ENCODE peak calls at places on chromosomes 6 and 20, in five cellular contexts. One of them, this sample, is unnamed.

GRCh38 chr20:43909211-43909610 is 5.4 kb upstream of the TOX2 start:
- DNase-seq in astrocyte of the cerebellum: no peak
- DNase-seq in brain microvascular endothelial cell: no peak
- DNase-seq in cardiac fibroblast: no peak
- DNase-seq in right lobe of liver: no peak
- DNase-seq in this sample: no peak

GRCh38 chr6:166237611-166238010 is 70.0 kb upstream of the TBXT start:
- DNase-seq in astrocyte of the cerebellum: no peak
- DNase-seq in brain microvascular endothelial cell: no peak
- DNase-seq in cardiac fibroblast: no peak
- DNase-seq in right lobe of liver: no peak
- DNase-seq in this sample: no peak

GRCh38 chr6:43373252-43373875 is 3.9 kb upstream of the ZNF318 start:
- DNase-seq in astrocyte of the cerebellum: no peak
- DNase-seq in brain microvascular endothelial cell: no peak
- DNase-seq in cardiac fibroblast: no peak
- DNase-seq in right lobe of liver: no peak
- DNase-seq in this sample: no peak

GRCh38 chr6:132818404-132819359 is 4.3 kb downstream of the RPS12 start:
- DNase-seq in astrocyte of the cerebellum: no peak
- DNase-seq in brain microvascular endothelial cell: no peak
- DNase-seq in cardiac fibroblast: peak; percentile 46
- DNase-seq in right lobe of liver: no peak
- DNase-seq in this sample: no peak

GRCh38 chr20:23092409-23092756 is 6.3 kb upstream of the CD93 start:
- DNase-seq in astrocyte of the cerebellum: no peak
- DNase-seq in brain microvascular endothelial cell: peak; percentile 59
- DNase-seq in cardiac fibroblast: peak; percentile 21
- DNase-seq in right lobe of liver: no peak
- DNase-seq in this sample: no peak

GRCh38 chr20:3471397-3472021 is 691 bp downstream of the ATRN start:
- DNase-seq in astrocyte of the cerebellum: no peak
- DNase-seq in brain microvascular endothelial cell: no peak
- DNase-seq in cardiac fibroblast: no peak
- DNase-seq in right lobe of liver: no peak
- DNase-seq in this sample: no peak

GRCh38 chr20:35387334-35387733 is 24.4 kb downstream of the UQCC1 start:
- DNase-seq in astrocyte of the cerebellum: peak; percentile 51
- DNase-seq in brain microvascular endothelial cell: no peak
- DNase-seq in cardiac fibroblast: peak; percentile 79
- DNase-seq in right lobe of liver: no peak
- DNase-seq in this sample: no peak

GRCh38 chr6:8131265-8131897 is 29.0 kb upstream of the EEF1E1 start:
- DNase-seq in astrocyte of the cerebellum: peak; percentile 55
- DNase-seq in brain microvascular endothelial cell: peak; percentile 66
- DNase-seq in cardiac fibroblast: peak; percentile 79
- DNase-seq in right lobe of liver: no peak
- DNase-seq in this sample: no peak

GRCh38 chr6:30556714-30556963 is 350 bp upstream of the GNL1 start:
- DNase-seq in astrocyte of the cerebellum: no peak
- DNase-seq in brain microvascular endothelial cell: no peak
- DNase-seq in cardiac fibroblast: no peak
- DNase-seq in right lobe of liver: peak; percentile 94
- DNase-seq in this sample: peak; percentile 90

GRCh38 chr6:160042014-160042773 is 73.3 kb downstream of the IGF2R start:
- DNase-seq in astrocyte of the cerebellum: peak; percentile 58
- DNase-seq in brain microvascular endothelial cell: peak; percentile 29
- DNase-seq in cardiac fibroblast: peak; percentile 78
- DNase-seq in right lobe of liver: peak; percentile 41
- DNase-seq in this sample: no peak

GRCh38 chr6:141669141-141669540 is 463.6 kb upstream of the GJE1 start:
- DNase-seq in astrocyte of the cerebellum: no peak
- DNase-seq in brain microvascular endothelial cell: no peak
- DNase-seq in cardiac fibroblast: no peak
- DNase-seq in right lobe of liver: no peak
- DNase-seq in this sample: no peak

GRCh38 chr6:25874118-25874517 is at the start of gene SLC17A3:
- DNase-seq in astrocyte of the cerebellum: no peak
- DNase-seq in brain microvascular endothelial cell: no peak
- DNase-seq in cardiac fibroblast: no peak
- DNase-seq in right lobe of liver: no peak
- DNase-seq in this sample: no peak

GRCh38 chr6:34161857-34162515 is 16.1 kb upstream of the GRM4 start:
- DNase-seq in astrocyte of the cerebellum: no peak
- DNase-seq in brain microvascular endothelial cell: no peak
- DNase-seq in cardiac fibroblast: no peak
- DNase-seq in right lobe of liver: no peak
- DNase-seq in this sample: peak; percentile 11

GRCh38 chr20:2301164-2301622 is 5.4 kb downstream of the TGM3 start:
- DNase-seq in astrocyte of the cerebellum: no peak
- DNase-seq in brain microvascular endothelial cell: no peak
- DNase-seq in cardiac fibroblast: peak; percentile 8
- DNase-seq in right lobe of liver: peak; percentile 71
- DNase-seq in this sample: no peak

GRCh38 chr20:14522595-14522994 is 185.2 kb upstream of the FLRT3 start:
- DNase-seq in astrocyte of the cerebellum: no peak
- DNase-seq in brain microvascular endothelial cell: no peak
- DNase-seq in cardiac fibroblast: no peak
- DNase-seq in right lobe of liver: no peak
- DNase-seq in this sample: no peak

GRCh38 chr6:48177786-48178185 is 66.8 kb upstream of the PTCHD4 start:
- DNase-seq in astrocyte of the cerebellum: no peak
- DNase-seq in brain microvascular endothelial cell: no peak
- DNase-seq in cardiac fibroblast: no peak
- DNase-seq in right lobe of liver: no peak
- DNase-seq in this sample: no peak

GRCh38 chr20:62691485-62691884 is 17.2 kb upstream of the NTSR1 start:
- DNase-seq in astrocyte of the cerebellum: no peak
- DNase-seq in brain microvascular endothelial cell: no peak
- DNase-seq in cardiac fibroblast: no peak
- DNase-seq in right lobe of liver: no peak
- DNase-seq in this sample: no peak

GRCh38 chr6:10384719-10385511 is 30.0 kb downstream of the TFAP2A start:
- DNase-seq in astrocyte of the cerebellum: no peak
- DNase-seq in brain microvascular endothelial cell: no peak
- DNase-seq in cardiac fibroblast: no peak
- DNase-seq in right lobe of liver: no peak
- DNase-seq in this sample: no peak

GRCh38 chr20:39048000-39048696 is 86.0 kb downstream of the DHX35 start:
- DNase-seq in astrocyte of the cerebellum: peak; percentile 49
- DNase-seq in brain microvascular endothelial cell: peak; percentile 67
- DNase-seq in cardiac fibroblast: peak; percentile 77
- DNase-seq in right lobe of liver: peak; percentile 81
- DNase-seq in this sample: peak; percentile 79

GRCh38 chr6:31640612-31641011 is 11.8 kb downstream of the BAG6 start:
- DNase-seq in astrocyte of the cerebellum: no peak
- DNase-seq in brain microvascular endothelial cell: no peak
- DNase-seq in cardiac fibroblast: no peak
- DNase-seq in right lobe of liver: no peak
- DNase-seq in this sample: no peak

GRCh38 chr6:145015739-145016558 is 719.4 kb downstream of the EPM2A start:
- DNase-seq in astrocyte of the cerebellum: peak; percentile 74
- DNase-seq in brain microvascular endothelial cell: peak; percentile 86
- DNase-seq in cardiac fibroblast: peak; percentile 95
- DNase-seq in right lobe of liver: no peak
- DNase-seq in this sample: peak; percentile 52

GRCh38 chr6:101711518-101711917 is 318.0 kb downstream of the GRIK2 start:
- DNase-seq in astrocyte of the cerebellum: no peak
- DNase-seq in brain microvascular endothelial cell: no peak
- DNase-seq in cardiac fibroblast: no peak
- DNase-seq in right lobe of liver: no peak
- DNase-seq in this sample: no peak

GRCh38 chr20:64161595-64162238 is 2.5 kb upstream of the MYT1 start:
- DNase-seq in astrocyte of the cerebellum: peak; percentile 9
- DNase-seq in brain microvascular endothelial cell: peak; percentile 12
- DNase-seq in cardiac fibroblast: peak; percentile 36
- DNase-seq in right lobe of liver: no peak
- DNase-seq in this sample: peak; percentile 65

GRCh38 chr6:52929321-52930164 is 20.0 kb upstream of the GSTA3 start:
- DNase-seq in astrocyte of the cerebellum: peak; percentile 24
- DNase-seq in brain microvascular endothelial cell: peak; percentile 79
- DNase-seq in cardiac fibroblast: peak; percentile 79
- DNase-seq in right lobe of liver: peak; percentile 56
- DNase-seq in this sample: no peak

GRCh38 chr6:119132211-119133004 is 53.9 kb upstream of the FAM184A start:
- DNase-seq in astrocyte of the cerebellum: no peak
- DNase-seq in brain microvascular endothelial cell: no peak
- DNase-seq in cardiac fibroblast: no peak
- DNase-seq in right lobe of liver: no peak
- DNase-seq in this sample: no peak

GRCh38 chr6:160431231-160431630 is 83.1 kb downstream of the SLC22A3 start:
- DNase-seq in astrocyte of the cerebellum: peak; percentile 97
- DNase-seq in brain microvascular endothelial cell: peak; percentile 87
- DNase-seq in cardiac fibroblast: peak; percentile 99
- DNase-seq in right lobe of liver: no peak
- DNase-seq in this sample: peak; percentile 60

DNA sequence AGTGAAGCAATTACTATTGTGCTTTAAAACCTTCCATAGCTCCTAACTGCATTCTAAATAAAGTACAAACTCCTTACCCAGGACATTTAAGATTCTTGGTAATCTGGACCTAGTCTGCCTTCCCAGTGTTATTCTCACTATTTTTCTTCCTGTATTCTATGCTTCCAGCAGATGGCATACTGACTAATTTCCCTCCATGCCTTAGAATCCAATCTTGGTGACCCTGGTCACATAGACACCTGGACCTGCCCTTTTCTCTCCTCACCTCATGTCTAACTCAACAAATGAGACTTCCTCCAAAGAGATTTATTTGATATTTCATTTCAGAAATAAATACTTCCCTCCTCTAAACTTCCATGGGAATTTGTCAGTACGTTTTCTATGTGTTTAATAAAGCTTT is 25.8 kb downstream of the ROS1 start:
- DNase-seq in astrocyte of the cerebellum: no peak
- DNase-seq in brain microvascular endothelial cell: no peak
- DNase-seq in cardiac fibroblast: peak; percentile 29
- DNase-seq in right lobe of liver: no peak
- DNase-seq in this sample: no peak
- TF ChIP-seq CTCF in astrocyte of the cerebellum: peak; percentile 41
- TF ChIP-seq CTCF in brain microvascular endothelial cell: peak; percentile 52
- TF ChIP-seq CTCF in cardiac fibroblast: peak; percentile 42
- TF ChIP-seq CTCF in right lobe of liver: peak; percentile 38
- TF ChIP-seq CTCF in this sample: no peak

GRCh38 chr6:74409447-74409846 is 713.4 kb downstream of the CD109 start:
- DNase-seq in astrocyte of the cerebellum: peak; percentile 67
- DNase-seq in brain microvascular endothelial cell: peak; percentile 66
- DNase-seq in cardiac fibroblast: peak; percentile 90
- DNase-seq in right lobe of liver: no peak
- DNase-seq in this sample: no peak
- TF ChIP-seq CTCF in astrocyte of the cerebellum: peak; percentile 47
- TF ChIP-seq CTCF in brain microvascular endothelial cell: peak; percentile 49
- TF ChIP-seq CTCF in cardiac fibroblast: peak; percentile 44
- TF ChIP-seq CTCF in right lobe of liver: peak; percentile 41
- TF ChIP-seq CTCF in this sample: peak; percentile 22

GRCh38 chr20:46523108-46523507 is 9.7 kb upstream of the ZNF334 start:
- DNase-seq in astrocyte of the cerebellum: no peak
- DNase-seq in brain microvascular endothelial cell: no peak
- DNase-seq in cardiac fibroblast: no peak
- DNase-seq in right lobe of liver: no peak
- DNase-seq in this sample: no peak

GRCh38 chr20:46519678-46520077 is 6.3 kb upstream of the ZNF334 start:
- DNase-seq in astrocyte of the cerebellum: no peak
- DNase-seq in brain microvascular endothelial cell: no peak
- DNase-seq in cardiac fibroblast: no peak
- DNase-seq in right lobe of liver: no peak
- DNase-seq in this sample: no peak

GRCh38 chr20:46523696-46524328 is 10.5 kb upstream of the ZNF334 start:
- DNase-seq in astrocyte of the cerebellum: no peak
- DNase-seq in brain microvascular endothelial cell: no peak
- DNase-seq in cardiac fibroblast: peak; percentile 16
- DNase-seq in right lobe of liver: no peak
- DNase-seq in this sample: no peak

GRCh38 chr20:46520540-46520939 is 7.2 kb upstream of the ZNF334 start:
- DNase-seq in astrocyte of the cerebellum: no peak
- DNase-seq in brain microvascular endothelial cell: no peak
- DNase-seq in cardiac fibroblast: no peak
- DNase-seq in right lobe of liver: no peak
- DNase-seq in this sample: no peak

GRCh38 chr20:46520976-46521579 is 7.7 kb upstream of the ZNF334 start:
- DNase-seq in astrocyte of the cerebellum: peak; percentile 20
- DNase-seq in brain microvascular endothelial cell: peak; percentile 56
- DNase-seq in cardiac fibroblast: peak; percentile 72
- DNase-seq in right lobe of liver: peak; percentile 58
- DNase-seq in this sample: peak; percentile 39
- TF ChIP-seq CTCF in astrocyte of the cerebellum: peak; percentile 60
- TF ChIP-seq CTCF in brain microvascular endothelial cell: peak; percentile 83
- TF ChIP-seq CTCF in cardiac fibroblast: peak; percentile 78
- TF ChIP-seq CTCF in right lobe of liver: peak; percentile 63
- TF ChIP-seq CTCF in this sample: peak; percentile 46

DNA sequence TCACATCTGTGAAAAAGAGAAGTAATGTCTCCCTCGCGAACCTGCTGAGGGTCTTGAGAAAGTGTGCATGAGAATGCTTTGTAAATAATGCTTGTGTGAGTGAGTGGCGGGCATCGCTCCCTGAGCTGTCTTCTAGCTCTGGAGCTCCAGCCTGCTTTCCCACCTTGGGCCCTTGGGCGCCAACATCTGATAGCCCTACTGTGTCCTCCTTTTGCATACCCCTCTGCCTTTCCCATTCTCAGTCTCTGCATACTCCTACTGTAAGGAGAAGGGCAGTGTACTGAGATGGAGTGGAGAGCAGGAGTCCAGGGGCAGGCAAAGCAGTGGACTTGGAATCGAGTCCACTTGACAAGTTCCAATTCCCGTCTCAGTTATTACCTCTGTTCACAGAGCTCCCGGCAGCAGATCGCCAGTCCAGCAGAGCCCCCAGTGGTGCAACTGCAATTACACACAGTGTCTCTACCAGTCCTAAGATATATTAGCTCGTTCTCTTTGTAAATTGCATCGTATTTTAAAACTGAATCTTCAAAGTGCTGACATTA is 855 bp upstream of the NCR2 start:
- DNase-seq in astrocyte of the cerebellum: no peak
- DNase-seq in brain microvascular endothelial cell: no peak
- DNase-seq in cardiac fibroblast: no peak
- DNase-seq in right lobe of liver: no peak
- DNase-seq in this sample: no peak
- TF ChIP-seq CTCF in astrocyte of the cerebellum: no peak
- TF ChIP-seq CTCF in brain microvascular endothelial cell: peak; percentile 48
- TF ChIP-seq CTCF in cardiac fibroblast: peak; percentile 22
- TF ChIP-seq CTCF in right lobe of liver: no peak
- TF ChIP-seq CTCF in this sample: no peak

DNA sequence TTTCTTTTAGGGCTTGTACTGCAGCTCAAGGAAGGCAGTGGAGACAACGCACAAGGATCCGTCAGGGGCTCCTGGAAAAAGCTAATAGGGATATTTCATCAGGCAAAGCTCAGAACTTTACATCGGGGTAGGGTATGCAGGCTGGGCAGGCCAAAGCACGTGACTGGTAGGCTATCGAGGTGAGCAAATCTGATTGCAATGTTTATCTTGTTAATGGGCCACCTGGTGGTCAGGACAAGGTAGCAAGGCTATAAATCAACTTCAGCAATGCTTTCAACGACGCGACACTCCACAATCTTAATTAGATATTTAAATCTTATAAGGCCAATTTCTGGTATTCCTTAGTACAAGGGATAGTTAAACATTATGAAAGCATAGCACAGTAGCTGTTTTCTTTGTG is 1302.8 kb upstream of the EYS start:
- DNase-seq in astrocyte of the cerebellum: no peak
- DNase-seq in brain microvascular endothelial cell: no peak
- DNase-seq in cardiac fibroblast: no peak
- DNase-seq in right lobe of liver: no peak
- DNase-seq in this sample: no peak
- TF ChIP-seq CTCF in astrocyte of the cerebellum: no peak
- TF ChIP-seq CTCF in brain microvascular endothelial cell: peak; percentile 45
- TF ChIP-seq CTCF in cardiac fibroblast: no peak
- TF ChIP-seq CTCF in right lobe of liver: peak; percentile 6
- TF ChIP-seq CTCF in this sample: no peak

GRCh38 chr6:70210462-70210861 is 92.4 kb downstream of the COL9A1 start:
- DNase-seq in astrocyte of the cerebellum: no peak
- DNase-seq in brain microvascular endothelial cell: no peak
- DNase-seq in cardiac fibroblast: peak; percentile 28
- DNase-seq in right lobe of liver: no peak
- DNase-seq in this sample: no peak
- TF ChIP-seq CTCF in astrocyte of the cerebellum: peak; percentile 25
- TF ChIP-seq CTCF in brain microvascular endothelial cell: peak; percentile 41
- TF ChIP-seq CTCF in cardiac fibroblast: peak; percentile 21
- TF ChIP-seq CTCF in right lobe of liver: peak; percentile 26
- TF ChIP-seq CTCF in this sample: no peak